ENCODE peak calls at places on chromosomes 7 and 10, in five cellular contexts. A, I, Q, O and R are unnamed samples. For H3K27me3, the result is how much of the 10 kb centered on the place peaks cover.

GRCh38 chr7:19455508-19456132 is 253.2 kb downstream of the POLR1F start:
- DNase-seq in A (no peak), I (peak), Q (no peak), O (no peak), R (no peak)

GRCh38 chr7:95777266-95777665 is 4.9 kb downstream of the DYNC1I1 start:
- DNase-seq in A (no peak), I (no peak), Q (no peak), O (no peak), R (no peak)

GRCh38 chr7:95901006-95901405 is 128.7 kb downstream of the DYNC1I1 start:
- DNase-seq in A (peak), I (no peak), Q (no peak), O (no peak), R (no peak)

GRCh38 chr7:150900675-150901074 is 48.4 kb downstream of the AOC1 start:
- DNase-seq in A (no peak), I (no peak), Q (no peak), O (no peak), R (no peak)

GRCh38 chr7:133109816-133110215 is 27.9 kb upstream of the CHCHD3 start:
- DNase-seq in A (no peak), I (no peak), Q (no peak), O (no peak), R (no peak)

GRCh38 chr7:47537716-47538640 is 43.9 kb downstream of the TNS3 start:
- DNase-seq in A (no peak), I (no peak), Q (no peak), O (peak), R (no peak)

GRCh38 chr7:2537981-2538851 is 17.1 kb downstream of the BRAT1 start:
- DNase-seq in A (peak), I (peak), Q (peak), O (no peak), R (peak)

GRCh38 chr10:103668351-103669242 is 175.1 kb downstream of the NEURL1 start:
- DNase-seq in A (peak), I (peak), Q (peak), O (peak), R (peak)

GRCh38 chr10:86169506-86170254 is 196.9 kb downstream of the GRID1 start:
- DNase-seq in A (no peak), I (no peak), Q (no peak), O (no peak), R (no peak)

GRCh38 chr10:4658777-4659176 is 167.2 kb upstream of the AKR1E2 start:
- DNase-seq in A (no peak), I (no peak), Q (no peak), O (no peak), R (no peak)

GRCh38 chr10:77005901-77006300 is 631.7 kb downstream of the KCNMA1 start:
- DNase-seq in A (no peak), I (no peak), Q (no peak), O (no peak), R (no peak)

GRCh38 chr7:51472873-51473272 is 156.3 kb upstream of the COBL start:
- DNase-seq in A (no peak), I (no peak), Q (no peak), O (no peak), R (no peak)

GRCh38 chr7:106588576-106589494 is 72.1 kb downstream of the CCDC71L start:
- DNase-seq in A (no peak), I (no peak), Q (no peak), O (no peak), R (no peak)

GRCh38 chr7:459584-460373 is 59.9 kb downstream of the PDGFA start:
- DNase-seq in A (no peak), I (no peak), Q (no peak), O (no peak), R (no peak)

GRCh38 chr7:106736123-106736507 is 75.2 kb upstream of the CCDC71L start:
- DNase-seq in A (no peak), I (no peak), Q (no peak), O (no peak), R (no peak)

GRCh38 chr7:118080947-118081346 is 103.0 kb upstream of the LSM8 start:
- DNase-seq in A (no peak), I (no peak), Q (no peak), O (peak), R (no peak)

GRCh38 chr7:4144801-4145470 is 537.2 kb upstream of the FOXK1 start:
- DNase-seq in A (peak), I (peak), Q (no peak), O (peak), R (peak)

GRCh38 chr10:24432478-24433416 is 223.8 kb downstream of the KIAA1217 start:
- DNase-seq in A (no peak), I (no peak), Q (no peak), O (no peak), R (no peak)

GRCh38 chr10:109894516-109894915 is 28.8 kb downstream of the XPNPEP1 start:
- DNase-seq in A (no peak), I (no peak), Q (peak), O (peak), R (peak)

GRCh38 chr7:17910377-17910776 is 29.9 kb downstream of the SNX13 start:
- DNase-seq in A (no peak), I (no peak), Q (no peak), O (no peak), R (no peak)

GRCh38 chr10:32367793-32368453 is 21.0 kb upstream of the EPC1 start:
- DNase-seq in A (peak), I (peak), Q (peak), O (peak), R (peak)

GRCh38 chr7:142878315-142878714 is 7.2 kb downstream of the TRPV6 start:
- DNase-seq in A (no peak), I (no peak), Q (no peak), O (no peak), R (no peak)

GRCh38 chr7:117479480-117480224 is at the start of gene CFTR:
- DNase-seq in A (no peak), I (peak), Q (peak), O (no peak), R (peak)

GRCh38 chr7:43872401-43873165 is 3.3 kb upstream of the MRPS24 start:
- DNase-seq in A (no peak), I (no peak), Q (peak), O (peak), R (peak)

GRCh38 chr10:111207525-111207924 is 130.7 kb downstream of the ADRA2A start:
- DNase-seq in A (peak), I (peak), Q (peak), O (no peak), R (no peak)

GRCh38 chr10:84196941-84197340 is 2.6 kb downstream of the CDHR1 start:
- DNase-seq in A (no peak), I (no peak), Q (no peak), O (no peak), R (no peak)

GRCh38 chr10:84196083-84196482 is 1.7 kb downstream of the CDHR1 start:
- DNase-seq in A (no peak), I (no peak), Q (no peak), O (no peak), R (no peak)

GRCh38 chr10:84198206-84198915 is 4.0 kb downstream of the CDHR1 start:
- DNase-seq in A (no peak), I (no peak), Q (no peak), O (no peak), R (no peak)

GRCh38 chr10:84195044-84195830 is 900 bp downstream of the CDHR1 start:
- DNase-seq in A (no peak), I (no peak), Q (no peak), O (no peak), R (no peak)

DNA sequence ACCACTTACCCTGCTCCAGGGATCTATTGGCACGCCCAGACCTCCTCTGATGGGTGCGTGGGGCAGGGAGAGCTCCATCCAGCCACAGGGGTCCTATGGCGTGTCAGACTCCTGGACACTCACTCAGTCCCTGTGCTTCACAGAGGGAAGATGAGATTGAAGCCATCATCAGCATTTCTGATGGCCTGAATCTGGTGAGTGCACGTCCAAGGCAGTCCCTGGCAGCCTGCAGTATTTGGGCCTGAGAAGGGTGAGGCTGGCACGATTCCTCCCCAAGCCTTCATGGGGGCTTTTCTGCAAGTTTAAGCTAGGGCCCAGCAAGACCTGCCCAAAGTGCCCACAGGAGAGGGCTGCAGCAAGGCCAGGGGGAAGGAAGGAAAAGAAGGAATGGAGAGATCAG is 3.3 kb downstream of the CDHR1 start:
- DNase-seq in A (no peak), I (no peak), Q (no peak), O (no peak), R (no peak)
- H3K27me3 ChIP-seq in A (under half), I (under half), Q (under half), O (under half), R (under half)

GRCh38 chr7:155451522-155452239 is 6.2 kb upstream of the EN2 start:
- DNase-seq in A (no peak), I (peak), Q (no peak), O (no peak), R (no peak)

GRCh38 chr7:155454183-155455112 is 3.5 kb upstream of the EN2 start:
- DNase-seq in A (no peak), I (peak), Q (no peak), O (no peak), R (no peak)

GRCh38 chr7:155455132-155455693 is 2.7 kb upstream of the EN2 start:
- DNase-seq in A (no peak), I (no peak), Q (no peak), O (no peak), R (no peak)

GRCh38 chr7:155452505-155453295 is 5.2 kb upstream of the EN2 start:
- DNase-seq in A (no peak), I (no peak), Q (no peak), O (no peak), R (no peak)

GRCh38 chr7:155453296-155454182 is 4.4 kb upstream of the EN2 start:
- DNase-seq in A (no peak), I (peak), Q (no peak), O (no peak), R (no peak)
- H3K27me3 ChIP-seq in A (half or more), I (half or more), Q (half or more), O (half or more), R (under half)

DNA sequence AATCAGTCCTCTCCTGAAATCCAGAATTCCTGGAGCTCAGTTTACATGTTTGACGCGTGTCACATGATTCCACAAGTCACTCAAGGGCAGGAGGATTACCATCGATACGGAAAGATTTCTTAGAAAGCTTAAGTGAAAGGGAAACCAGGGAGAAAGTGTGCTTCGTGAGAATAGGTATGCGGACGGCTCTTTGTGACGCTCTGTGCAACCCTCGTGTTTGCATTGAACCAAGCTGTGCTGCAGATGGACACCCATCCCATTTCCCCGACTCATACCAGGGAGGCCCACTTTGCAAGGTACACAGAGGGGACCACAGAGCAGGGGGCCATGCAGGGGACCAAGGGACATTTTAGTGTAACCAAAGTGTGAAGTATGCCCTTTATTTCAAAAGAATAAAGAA is 43.2 kb downstream of the IKZF1 start:
- DNase-seq in A (no peak), I (no peak), Q (no peak), O (no peak), R (no peak)
- H3K27me3 ChIP-seq in A (under half), I (under half), Q (under half), O (under half), R (under half)

DNA sequence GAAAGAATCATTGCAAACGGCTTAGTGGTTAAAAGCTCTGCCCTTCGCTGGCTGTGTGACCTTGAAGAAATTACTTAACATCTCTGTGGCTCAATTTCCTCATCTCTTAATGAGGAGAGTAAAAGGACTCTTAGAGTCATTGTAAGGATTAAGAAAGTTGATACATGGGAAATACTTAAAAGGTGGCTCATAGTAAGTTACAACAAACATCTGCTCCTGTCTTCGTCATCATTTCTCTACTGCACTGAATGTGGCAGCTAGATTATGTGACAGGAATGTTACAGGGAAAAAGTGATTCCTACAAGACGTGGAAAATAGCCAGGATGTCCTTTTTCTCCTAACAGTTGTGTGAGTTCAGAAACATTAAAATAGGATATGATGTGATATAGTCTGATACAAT is 184.7 kb downstream of the FRMD4A start:
- DNase-seq in A (no peak), I (no peak), Q (no peak), O (peak), R (no peak)
- H3K27me3 ChIP-seq in A (under half), I (under half), Q (under half), O (under half), R (under half)

GRCh38 chr7:46494026-46494425 is 573.0 kb upstream of the IGFBP3 start:
- DNase-seq in A (no peak), I (no peak), Q (no peak), O (no peak), R (no peak)
- H3K27me3 ChIP-seq in A (under half), I (under half), Q (under half), O (under half), R (under half)

GRCh38 chr10:8053446-8054242 is 844 bp upstream of the GATA3 start:
- DNase-seq in A (peak), I (peak), Q (peak), O (peak), R (peak)
- H3K27me3 ChIP-seq in A (under half), I (half or more), Q (half or more), O (half or more), R (under half)

GRCh38 chr10:133337079-133337725 is 506 bp upstream of the CALY start:
- DNase-seq in A (no peak), I (no peak), Q (no peak), O (no peak), R (peak)

GRCh38 chr10:133336131-133337078 is at the start of gene CALY:
- DNase-seq in A (peak), I (peak), Q (peak), O (no peak), R (peak)

GRCh38 chr10:133332936-133333699 is 3.6 kb downstream of the CALY start:
- DNase-seq in A (no peak), I (no peak), Q (no peak), O (no peak), R (peak)

GRCh38 chr10:133334495-133335237 is 2.0 kb downstream of the CALY start:
- DNase-seq in A (no peak), I (peak), Q (no peak), O (no peak), R (peak)

GRCh38 chr10:133335238-133336122 is 1.2 kb downstream of the CALY start:
- DNase-seq in A (no peak), I (peak), Q (peak), O (peak), R (peak)
- H3K27me3 ChIP-seq in A (half or more), I (half or more), Q (under half), O (under half), R (under half)

GRCh38 chr7:148336411-148336810 is 254.2 kb upstream of the C7orf33 start:
- DNase-seq in A (no peak), I (no peak), Q (no peak), O (no peak), R (no peak)

GRCh38 chr7:148337566-148337965 is 253.0 kb upstream of the C7orf33 start:
- DNase-seq in A (no peak), I (no peak), Q (no peak), O (no peak), R (no peak)

GRCh38 chr7:148340438-148340837 is 250.1 kb upstream of the C7orf33 start:
- DNase-seq in A (no peak), I (no peak), Q (no peak), O (no peak), R (no peak)

GRCh38 chr7:148337166-148337565 is 253.4 kb upstream of the C7orf33 start:
- DNase-seq in A (no peak), I (peak), Q (no peak), O (no peak), R (no peak)

GRCh38 chr7:148337995-148338747 is 252.4 kb upstream of the C7orf33 start:
- DNase-seq in A (no peak), I (no peak), Q (no peak), O (no peak), R (no peak)
- H3K27me3 ChIP-seq in A (under half), I (under half), Q (under half), O (under half), R (under half)

GRCh38 chr7:128157906-128158305 is 83.2 kb upstream of the LEP start:
- DNase-seq in A (no peak), I (no peak), Q (no peak), O (no peak), R (no peak)
- H3K27me3 ChIP-seq in A (under half), I (half or more), Q (under half), O (under half), R (under half)

DNA sequence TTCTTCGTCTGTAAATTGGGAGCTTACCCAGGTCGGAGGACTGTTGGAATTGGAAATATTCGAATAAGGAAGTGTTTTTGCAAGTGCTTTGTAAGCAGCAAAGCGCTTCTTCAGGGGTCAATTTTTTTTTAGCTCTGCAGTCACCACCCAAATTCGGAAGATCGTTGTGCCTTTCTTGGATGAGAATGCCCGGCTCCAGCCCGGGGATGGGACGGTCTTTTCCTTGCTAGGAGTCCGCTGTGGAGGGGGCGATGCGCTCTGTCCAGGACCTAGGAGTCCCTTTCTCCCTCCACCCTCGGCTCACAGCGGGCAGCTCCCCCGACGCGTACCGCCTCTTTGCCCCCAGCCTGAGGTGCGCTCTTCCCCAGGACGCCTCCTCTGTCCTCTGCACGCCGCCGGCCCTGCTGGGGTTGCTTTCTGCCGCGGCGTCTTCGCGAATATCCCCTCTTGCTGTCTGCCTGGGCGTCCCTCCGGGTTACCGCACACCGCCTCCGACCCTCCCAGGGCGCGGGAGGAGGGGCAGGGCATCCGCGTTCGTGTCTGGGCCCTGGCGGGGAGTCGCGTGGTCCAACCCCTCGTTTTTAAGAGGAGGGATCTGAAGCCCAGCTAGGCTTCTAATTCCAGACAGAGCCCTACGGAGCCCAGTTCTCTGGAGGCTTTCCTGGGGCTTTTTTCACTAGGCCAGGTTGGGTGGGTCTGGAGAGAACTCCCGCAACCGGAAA is 167.1 kb downstream of the UBE2H start:
- DNase-seq in A (no peak), I (peak), Q (peak), O (no peak), R (no peak)
- H3K27me3 ChIP-seq in A (half or more), I (half or more), Q (under half), O (half or more), R (under half)